ENCODE peak calls at places on chromosomes 16 and 17, in ten cellular contexts. M, S, A, Q, H, I, O, G, U and L are unnamed samples. For H3K36me3, the result is how much of the 10 kb centered on the place peaks cover.

GRCh38 chr16:50695017-50696000 is 1.9 kb downstream of the NOD2 start:
- DNase-seq in M (no peak), S (peak), A (no peak), Q (peak), H (no peak), I (no peak), O (no peak), G (no peak), U (no peak), L (no peak)

GRCh38 chr16:2767891-2768290 is 9.2 kb downstream of the ELOB start:
- DNase-seq in M (no peak), S (no peak), A (no peak), Q (no peak), H (no peak), I (peak), O (peak), G (no peak), U (no peak), L (no peak)

GRCh38 chr17:80519091-80519781 is 25.4 kb upstream of the RPTOR start:
- DNase-seq in M (no peak), S (no peak), A (no peak), Q (no peak), H (no peak), I (no peak), O (no peak), G (no peak), U (no peak), L (no peak)

GRCh38 chr16:4049031-4049430 is 67.2 kb downstream of the ADCY9 start:
- DNase-seq in M (no peak), S (no peak), A (no peak), Q (no peak), H (no peak), I (no peak), O (no peak), G (no peak), U (no peak), L (no peak)

GRCh38 chr16:10879681-10880589 is 2.9 kb downstream of the CIITA start:
- DNase-seq in M (no peak), S (no peak), A (no peak), Q (no peak), H (no peak), I (no peak), O (no peak), G (no peak), U (no peak), L (no peak)

GRCh38 chr16:68091604-68092261 is 6.6 kb downstream of the NFATC3 start:
- DNase-seq in M (no peak), S (no peak), A (peak), Q (no peak), H (peak), I (peak), O (no peak), G (no peak), U (no peak), L (no peak)

GRCh38 chr17:62687997-62688396 is 60.5 kb downstream of the MRC2 start:
- DNase-seq in M (no peak), S (no peak), A (no peak), Q (no peak), H (no peak), I (no peak), O (no peak), G (no peak), U (no peak), L (no peak)

GRCh38 chr16:1152123-1152638 is 725 bp upstream of the CACNA1H start:
- DNase-seq in M (no peak), S (no peak), A (no peak), Q (no peak), H (no peak), I (no peak), O (no peak), G (no peak), U (peak), L (peak)

GRCh38 chr17:42456223-42457106 is 2.2 kb upstream of the ATP6V0A1 start:
- DNase-seq in M (no peak), S (no peak), A (peak), Q (no peak), H (peak), I (peak), O (no peak), G (no peak), U (no peak), L (no peak)

GRCh38 chr17:73560661-73561060 is 83.6 kb downstream of the SDK2 start:
- DNase-seq in M (no peak), S (no peak), A (no peak), Q (no peak), H (no peak), I (peak), O (no peak), G (peak), U (no peak), L (no peak)

GRCh38 chr16:57092786-57093301 is 461 bp downstream of the CPNE2 start:
- DNase-seq in M (peak), S (peak), A (no peak), Q (no peak), H (no peak), I (no peak), O (peak), G (no peak), U (peak), L (peak)

GRCh38 chr16:58515871-58516767 is 802 bp downstream of the SETD6 start:
- DNase-seq in M (peak), S (peak), A (no peak), Q (no peak), H (no peak), I (peak), O (peak), G (no peak), U (peak), L (peak)

GRCh38 chr16:58519707-58520106 is 4.4 kb downstream of the SETD6 start:
- DNase-seq in M (no peak), S (no peak), A (no peak), Q (no peak), H (no peak), I (no peak), O (no peak), G (no peak), U (no peak), L (no peak)

GRCh38 chr16:58516768-58517107 is 1.4 kb downstream of the SETD6 start:
- DNase-seq in M (no peak), S (no peak), A (no peak), Q (no peak), H (no peak), I (no peak), O (no peak), G (no peak), U (no peak), L (no peak)

GRCh38 chr16:58518980-58519368 is 3.7 kb downstream of the SETD6 start:
- DNase-seq in M (no peak), S (no peak), A (no peak), Q (no peak), H (no peak), I (no peak), O (no peak), G (no peak), U (no peak), L (no peak)

DNA sequence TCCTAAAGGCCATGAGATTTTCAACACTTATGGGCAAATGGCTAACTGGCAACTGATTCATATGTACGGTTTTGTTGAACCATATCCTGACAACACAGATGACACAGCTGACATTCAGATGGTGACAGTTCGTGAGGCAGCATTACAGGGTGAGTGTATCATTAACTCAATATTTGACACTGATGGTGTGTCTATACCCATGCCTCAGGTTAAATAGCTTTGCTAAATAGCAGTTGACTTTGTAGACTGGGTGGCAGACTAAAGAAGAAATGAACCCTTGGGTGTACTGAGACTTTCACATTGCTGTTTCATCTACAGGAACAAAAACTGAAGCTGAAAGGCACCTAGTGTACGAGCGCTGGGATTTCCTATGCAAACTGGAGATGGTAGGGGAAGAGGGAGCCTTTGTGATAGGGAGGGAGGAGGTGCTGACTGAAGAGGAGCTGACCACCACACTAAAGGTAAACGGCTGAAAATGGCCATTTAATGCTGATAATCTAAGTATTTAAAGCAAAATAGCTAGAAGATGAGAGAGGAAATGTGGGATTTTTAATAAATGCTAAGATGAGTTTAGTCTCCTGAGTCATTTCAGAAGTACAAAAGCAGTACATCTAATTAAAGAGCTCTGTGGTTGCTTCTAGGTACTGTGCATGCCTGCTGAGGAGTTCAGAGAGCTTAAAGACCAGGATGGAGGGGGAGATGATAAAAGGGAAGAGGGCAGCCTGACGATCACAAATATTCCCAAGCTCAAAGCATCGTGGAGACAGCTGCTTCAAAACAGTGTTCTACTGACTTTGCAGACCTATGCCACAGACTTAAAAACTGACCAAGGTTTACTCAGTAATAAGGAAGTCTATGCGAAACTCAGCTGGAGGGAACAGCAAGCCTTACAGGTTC is 3.0 kb downstream of the SETD6 start:
- DNase-seq in M (no peak), S (no peak), A (no peak), Q (no peak), H (no peak), I (no peak), O (no peak), G (no peak), U (no peak), L (no peak)
- H3K36me3 ChIP-seq in M (under half), S (under half), A (under half), Q (under half), H (under half), I (under half), O (under half), G (under half), U (under half), L (under half)

GRCh38 chr17:18191967-18192366 is 8.3 kb downstream of the ALKBH5 start:
- DNase-seq in M (no peak), S (no peak), A (no peak), Q (no peak), H (no peak), I (no peak), O (no peak), G (no peak), U (peak), L (no peak)
- TF ChIP-seq CTCF in M (peak), S (no peak), A (peak), Q (no peak), H (peak), I (peak), O (no peak), G (peak), U (peak), L (no peak)

DNA sequence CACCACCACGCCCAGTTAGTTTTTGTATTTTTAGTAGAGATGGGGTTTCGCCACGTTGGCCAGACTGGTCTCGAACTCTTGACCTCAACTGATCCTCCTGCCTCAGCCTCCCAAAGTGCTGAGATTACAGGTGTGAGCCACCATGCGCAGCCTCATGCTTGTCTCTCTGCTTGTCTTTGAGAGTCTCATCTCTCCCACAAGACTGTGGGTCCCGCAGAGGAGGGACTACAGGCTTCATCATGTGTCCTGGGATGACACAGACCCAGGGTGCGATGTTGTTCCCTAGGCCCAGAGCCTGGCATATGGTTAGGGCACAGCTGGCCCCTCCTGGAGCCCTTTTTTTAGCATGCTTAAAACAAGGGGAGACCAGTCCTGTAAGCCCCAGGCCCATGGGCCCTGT is 101.9 kb downstream of the NDE1 start:
- DNase-seq in M (no peak), S (no peak), A (no peak), Q (no peak), H (no peak), I (no peak), O (no peak), G (no peak), U (no peak), L (no peak)
- H3K36me3 ChIP-seq in M (under half), S (under half), A (under half), Q (under half), H (under half), I (under half), O (under half), G (under half), U (under half), L (under half)

DNA sequence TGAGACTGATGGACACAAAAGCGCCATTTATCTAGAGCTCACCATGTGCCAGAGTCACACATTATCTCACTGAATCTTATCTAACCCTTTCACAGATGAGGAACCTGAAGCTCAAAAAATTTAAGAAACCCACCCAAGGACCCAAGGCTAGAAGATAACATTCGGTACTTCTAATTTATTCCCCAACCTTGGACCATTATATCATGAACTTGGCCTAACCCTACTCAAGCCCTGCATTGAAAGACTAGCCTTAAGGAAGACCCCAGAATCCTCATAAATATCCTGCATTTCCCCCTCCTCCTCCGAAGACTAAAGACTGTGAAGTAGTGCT is 548 bp upstream of the DYNC1LI2 start:
- DNase-seq in M (no peak), S (no peak), A (no peak), Q (no peak), H (no peak), I (no peak), O (no peak), G (no peak), U (no peak), L (no peak)
- TF ChIP-seq CTCF in M (no peak), S (no peak), A (no peak), Q (no peak), H (no peak), I (no peak), O (no peak), G (no peak), U (no peak), L (no peak)